ENCODE peak calls at places on chromosomes 5 and 9, in five cellular contexts. J is choroid plexus epithelial cell, N is cardiac fibroblast, H is activated B cell treated with CpG ODN at 0.5 μM for 24 hours, F is fibroblast of the aortic adventitia. D is an unnamed sample.

GRCh38 chr5:126354857-126355731 is 68.1 kb upstream of the GRAMD2B start:
- DNase-seq in J (peak), H (no peak), F (no peak), N (no peak), D (no peak)

GRCh38 chr9:27117489-27118135 is 8.6 kb downstream of the TEK start:
- DNase-seq in N (peak), J (peak), H (no peak), F (peak), D (no peak)

GRCh38 chr5:151243127-151243526 is 9.9 kb upstream of the GM2A start:
- DNase-seq in N (no peak), F (no peak), J (no peak), H (no peak), D (no peak)

GRCh38 chr5:152542741-152543140 is 137.7 kb upstream of the NMUR2 start:
- DNase-seq in F (no peak), N (peak), J (peak), H (no peak), D (no peak)

GRCh38 chr9:14480561-14480960 is 166.6 kb upstream of the NFIB start:
- DNase-seq in J (no peak), H (no peak), F (no peak), N (no peak), D (no peak)

GRCh38 chr9:89477811-89478583 is 19.9 kb downstream of the SEMA4D start:
- DNase-seq in F (peak), H (no peak), J (peak), N (peak), D (no peak)

GRCh38 chr5:136057401-136057951 is 28.7 kb downstream of the TGFBI start:
- DNase-seq in N (peak), F (peak), H (no peak), J (peak), D (no peak)

GRCh38 chr9:115234094-115234493 is 116.1 kb upstream of the TNC start:
- DNase-seq in J (peak), N (peak), H (no peak), F (peak), D (no peak)

GRCh38 chr5:120630550-120630949 is 166.4 kb downstream of the PRR16 start:
- DNase-seq in N (no peak), J (no peak), F (no peak), H (no peak), D (no peak)

GRCh38 chr5:35617060-35617434 is 616 bp upstream of the SPEF2 start:
- DNase-seq in H (no peak), J (no peak), F (no peak), N (no peak), D (no peak)

GRCh38 chr5:107696071-107696470 is 25.3 kb upstream of the EFNA5 start:
- DNase-seq in H (no peak), J (no peak), N (no peak), F (no peak), D (no peak)

GRCh38 chr9:129665008-129665771 is at the start of gene PRRX2:
- DNase-seq in H (no peak), N (no peak), F (peak), J (no peak), D (peak)

GRCh38 chr5:64836786-64837185 is 68.1 kb downstream of the CWC27 start:
- DNase-seq in N (no peak), F (no peak), J (no peak), H (no peak), D (no peak)

GRCh38 chr5:15752886-15753285 is 252.9 kb downstream of the FBXL7 start:
- DNase-seq in N (peak), F (peak), J (peak), H (no peak), D (no peak)

GRCh38 chr5:10825897-10826644 is 65.0 kb upstream of the DAP start:
- DNase-seq in H (no peak), N (no peak), J (no peak), F (no peak), D (no peak)

GRCh38 chr5:21391506-21391905 is 1403.5 kb upstream of the CDH18 start:
- DNase-seq in J (peak), H (no peak), F (peak), N (peak), D (no peak)

GRCh38 chr9:121612511-121612998 is 38.9 kb upstream of the DAB2IP start:
- DNase-seq in H (no peak), N (no peak), J (no peak), F (no peak), D (no peak)

GRCh38 chr5:57327934-57328333 is 154.1 kb downstream of the GPBP1 start:
- DNase-seq in H (no peak), F (peak), J (peak), N (peak), D (no peak)

GRCh38 chr5:43358338-43358737 is 45.1 kb upstream of the HMGCS1 start:
- DNase-seq in N (no peak), F (no peak), H (no peak), J (no peak), D (no peak)

GRCh38 chr9:105103776-105104175 is 140.7 kb upstream of the SLC44A1 start:
- DNase-seq in F (no peak), J (no peak), N (peak), H (no peak), D (no peak)

GRCh38 chr9:124480621-124480981 is 26.6 kb downstream of the NR5A1 start:
- DNase-seq in J (peak), H (no peak), F (peak), N (peak), D (no peak)

GRCh38 chr9:72925126-72925810 is 27.6 kb downstream of the ALDH1A1 start:
- DNase-seq in J (no peak), N (peak), F (peak), H (no peak), D (no peak)

GRCh38 chr5:73170522-73170921 is 2.5 kb upstream of the TMEM174 start:
- DNase-seq in N (peak), H (no peak), F (peak), J (peak), D (no peak)
- TF ChIP-seq CTCF in N (peak), H (no peak), F (peak), J (peak), D (peak)

GRCh38 chr9:75866273-75866871 is 24.1 kb upstream of the PCSK5 start:
- DNase-seq in H (no peak), F (peak), N (peak), J (peak), D (no peak)
- TF ChIP-seq CTCF in H (peak), F (peak), N (peak), J (peak), D (peak)

GRCh38 chr5:55694152-55694830 is 17.8 kb downstream of the SLC38A9 start:
- DNase-seq in J (peak), H (no peak), F (peak), N (peak), D (no peak)
- TF ChIP-seq CTCF in J (peak), H (no peak), F (peak), N (peak), D (no peak)

DNA sequence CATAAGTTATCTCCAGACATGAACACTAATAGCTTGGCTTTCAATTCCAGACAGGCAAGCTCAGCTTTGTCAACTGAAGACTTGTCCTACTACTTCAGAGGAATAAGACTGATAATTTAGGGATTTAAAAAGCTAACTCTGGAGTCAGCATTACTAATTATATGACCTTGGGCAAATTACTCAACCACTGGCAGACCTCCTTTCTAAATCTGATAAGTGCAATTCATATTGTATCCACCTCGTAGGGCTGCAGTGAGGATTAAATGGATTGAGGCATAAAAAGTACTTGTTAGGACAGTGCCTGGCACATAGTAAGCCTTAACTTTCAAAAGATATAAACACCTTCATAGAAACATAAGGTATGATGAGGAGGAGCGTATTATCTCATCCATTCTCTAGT is 104.4 kb downstream of the KLHL3 start:
- DNase-seq in H (no peak), F (no peak), J (no peak), N (no peak), D (no peak)
- TF ChIP-seq CTCF in H (no peak), F (no peak), J (no peak), N (no peak), D (no peak)

GRCh38 chr9:93960971-93961841 is 6.1 kb upstream of the BARX1 start:
- DNase-seq in N (no peak), H (no peak), J (no peak), F (no peak), D (no peak)
- TF ChIP-seq CTCF in N (no peak), H (no peak), J (no peak), F (no peak), D (no peak)

GRCh38 chr5:158676642-158677489 is 422.9 kb downstream of the EBF1 start:
- DNase-seq in H (no peak), F (no peak), J (no peak), N (no peak), D (no peak)
- TF ChIP-seq CTCF in H (no peak), F (no peak), J (peak), N (no peak), D (no peak)